ENCODE peak calls at places on chromosomes 3 and 15, in ten cellular contexts. T is ovary, Y is lower lobe of right lung, H is trophoblast cell, L is aorta, A is cardiac muscle cell, C is transverse colon, I is body of pancreas, Z is left ventricle myocardium inferior, V is testis. B is an unnamed sample. For H3K4me1, the result is how much of the 10 kb centered on the place peaks cover.

GRCh38 chr3:32239638-32240550 is 1.4 kb downstream of the CMTM8 start:
- DNase-seq in T (no peak), Y (no peak), H (peak), L (no peak), A (peak), C (peak), I (peak), Z (no peak), V (no peak), B (no peak)

GRCh38 chr15:39287322-39288195 is 293.3 kb upstream of the THBS1 start:
- DNase-seq in T (no peak), Y (no peak), H (peak), L (no peak), A (no peak), C (no peak), I (peak), Z (no peak), V (no peak), B (no peak)

GRCh38 chr15:35481992-35482391 is 64.0 kb downstream of the DPH6 start:
- DNase-seq in T (no peak), Y (no peak), H (peak), L (no peak), A (no peak), C (no peak), I (no peak), Z (no peak), V (no peak), B (no peak)

GRCh38 chr3:152466784-152467183 is 198.1 kb downstream of the MBNL1 start:
- DNase-seq in T (no peak), Y (no peak), H (peak), L (no peak), A (peak), C (no peak), I (no peak), Z (no peak), V (no peak), B (no peak)

GRCh38 chr3:81799403-81799802 is 38.0 kb upstream of the GBE1 start:
- DNase-seq in T (no peak), Y (no peak), H (no peak), L (no peak), A (peak), C (no peak), I (no peak), Z (no peak), V (no peak), B (no peak)

GRCh38 chr15:81182746-81183402 is 13.8 kb upstream of the IL16 start:
- DNase-seq in T (no peak), Y (no peak), H (no peak), L (peak), A (no peak), C (no peak), I (no peak), Z (no peak), V (peak), B (no peak)

GRCh38 chr15:65827065-65827464 is 35.0 kb upstream of the DENND4A start:
- DNase-seq in T (no peak), Y (no peak), H (peak), L (no peak), A (no peak), C (no peak), I (no peak), Z (no peak), V (no peak), B (no peak)

GRCh38 chr15:71103102-71103676 is 12.1 kb upstream of the THSD4 start:
- DNase-seq in T (no peak), Y (no peak), H (no peak), L (no peak), A (peak), C (peak), I (no peak), Z (peak), V (no peak), B (no peak)

GRCh38 chr3:188707396-188708288 is 464.1 kb upstream of the TPRG1 start:
- DNase-seq in T (no peak), Y (no peak), H (no peak), L (no peak), A (no peak), C (no peak), I (no peak), Z (no peak), V (no peak), B (no peak)

GRCh38 chr3:60053518-60054265 is 1003.9 kb upstream of the CFAP20DC start:
- DNase-seq in T (no peak), Y (no peak), H (no peak), L (no peak), A (no peak), C (no peak), I (no peak), Z (no peak), V (no peak), B (no peak)

GRCh38 chr15:40787344-40787841 is 17.6 kb downstream of the C15orf62 start:
- DNase-seq in T (no peak), Y (peak), H (peak), L (peak), A (no peak), C (peak), I (peak), Z (no peak), V (no peak), B (no peak)

GRCh38 chr3:63015614-63016016 is 140.4 kb upstream of the CADPS start:
- DNase-seq in T (no peak), Y (no peak), H (no peak), L (no peak), A (peak), C (no peak), I (no peak), Z (no peak), V (no peak), B (no peak)

GRCh38 chr15:69996321-69996720 is 101.4 kb downstream of the TLE3 start:
- DNase-seq in T (no peak), Y (no peak), H (no peak), L (no peak), A (no peak), C (no peak), I (no peak), Z (no peak), V (no peak), B (no peak)

GRCh38 chr15:72724028-72724427 is 38.0 kb downstream of the BBS4 start:
- DNase-seq in T (no peak), Y (no peak), H (no peak), L (no peak), A (no peak), C (no peak), I (no peak), Z (no peak), V (no peak), B (no peak)

GRCh38 chr15:43125095-43125661 is 8.2 kb upstream of the TMEM62 start:
- DNase-seq in T (no peak), Y (no peak), H (no peak), L (no peak), A (no peak), C (no peak), I (no peak), Z (no peak), V (no peak), B (no peak)

GRCh38 chr3:54831091-54831490 is 96.8 kb downstream of the LRTM1 start:
- DNase-seq in T (no peak), Y (no peak), H (no peak), L (no peak), A (no peak), C (no peak), I (no peak), Z (no peak), V (no peak), B (no peak)

GRCh38 chr3:145951431-145951830 is 209.6 kb downstream of the PLOD2 start:
- DNase-seq in T (no peak), Y (no peak), H (no peak), L (no peak), A (no peak), C (no peak), I (no peak), Z (no peak), V (no peak), B (no peak)

GRCh38 chr15:34691024-34691423 is 63.8 kb downstream of the GJD2 start:
- DNase-seq in T (no peak), Y (no peak), H (no peak), L (no peak), A (no peak), C (no peak), I (no peak), Z (no peak), V (no peak), B (no peak)

DNA sequence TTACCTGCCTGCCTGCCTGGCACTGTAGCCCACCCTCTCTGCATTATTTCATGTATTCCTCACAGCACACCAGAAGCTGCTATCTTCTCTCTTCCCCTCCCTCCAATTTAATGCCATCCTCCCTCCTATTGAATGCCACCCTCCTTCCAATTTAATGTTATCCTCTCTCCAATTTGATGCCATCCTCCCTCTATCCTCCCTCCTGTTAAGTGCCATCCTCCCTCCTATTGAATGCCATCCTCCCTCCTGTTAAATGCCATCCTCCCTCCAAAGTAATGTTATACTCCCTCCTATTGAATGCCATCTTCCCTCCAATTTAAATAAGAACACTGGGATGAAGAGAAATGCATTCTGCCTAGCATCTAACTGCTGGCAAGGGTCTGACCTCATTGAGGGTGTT is 11.1 kb downstream of the ATP10A start:
- DNase-seq in T (no peak), Y (no peak), H (no peak), L (no peak), A (no peak), C (no peak), I (no peak), Z (no peak), V (no peak), B (no peak)
- H3K4me1 ChIP-seq in T (under half), Y (under half), H (under half), L (under half), A (under half), C (under half), I (under half), Z (under half), V (under half), B (under half)

DNA sequence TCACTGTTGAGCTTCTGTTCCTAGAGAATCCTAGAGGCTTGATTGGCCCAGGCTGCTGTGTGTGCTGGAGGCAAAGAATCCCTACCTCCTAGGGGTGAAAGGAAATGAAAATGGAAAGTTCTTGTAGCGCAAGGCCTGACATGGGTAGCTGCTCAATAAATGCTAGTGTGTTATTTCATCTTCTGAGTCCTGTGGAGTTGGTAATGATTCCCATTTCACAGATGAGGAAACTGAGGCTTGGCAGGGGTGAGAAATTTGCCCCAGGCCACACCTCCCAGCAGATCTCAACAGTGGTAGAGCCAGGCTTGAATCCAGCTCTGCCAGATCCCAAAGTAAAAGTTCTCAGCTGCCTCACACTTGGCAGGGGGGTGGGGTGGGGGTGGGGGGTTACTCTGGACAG is 26.1 kb downstream of the HDAC11 start:
- DNase-seq in T (no peak), Y (no peak), H (no peak), L (no peak), A (no peak), C (no peak), I (no peak), Z (no peak), V (no peak), B (no peak)
- H3K4me3 ChIP-seq in T (no peak), Y (no peak), H (no peak), L (no peak), A (no peak), C (no peak), I (no peak), Z (no peak), V (no peak), B (no peak)

DNA sequence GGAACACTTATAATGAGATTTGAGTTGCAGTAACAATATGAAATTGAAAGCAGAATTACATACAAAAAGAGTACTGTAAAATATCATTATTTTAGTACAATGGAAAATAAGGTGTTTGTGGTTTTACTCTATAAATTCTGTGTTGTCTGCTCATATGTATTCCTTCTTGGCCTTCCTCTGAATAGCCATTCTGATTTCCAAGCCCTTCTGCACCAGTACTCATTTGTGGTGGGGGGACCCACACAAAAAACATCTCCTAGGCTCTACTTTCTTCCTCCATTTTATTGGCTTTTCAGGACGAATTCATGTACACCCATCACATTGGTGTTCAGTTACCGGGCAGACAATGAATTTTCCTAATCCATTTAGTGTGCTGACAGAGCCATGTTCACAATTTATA is 338.2 kb downstream of the ERC2 start:
- DNase-seq in T (no peak), Y (no peak), H (no peak), L (no peak), A (no peak), C (no peak), I (no peak), Z (no peak), V (no peak), B (no peak)
- H3K4me1 ChIP-seq in T (under half), Y (under half), H (under half), L (under half), A (under half), C (under half), I (under half), Z (under half), V (under half), B (under half)

GRCh38 chr3:187639912-187640822 is 30.0 kb downstream of the SST start:
- DNase-seq in T (no peak), Y (no peak), H (no peak), L (no peak), A (no peak), C (no peak), I (no peak), Z (no peak), V (no peak), B (no peak)

GRCh38 chr3:187641319-187641976 is 28.7 kb downstream of the SST start:
- DNase-seq in T (no peak), Y (no peak), H (no peak), L (no peak), A (no peak), C (no peak), I (no peak), Z (no peak), V (no peak), B (no peak)

GRCh38 chr3:187640823-187641135 is 29.4 kb downstream of the SST start:
- DNase-seq in T (no peak), Y (no peak), H (no peak), L (no peak), A (no peak), C (no peak), I (no peak), Z (no peak), V (no peak), B (no peak)

GRCh38 chr3:187636528-187636927 is 33.7 kb downstream of the SST start:
- DNase-seq in T (no peak), Y (no peak), H (no peak), L (no peak), A (no peak), C (no peak), I (no peak), Z (no peak), V (no peak), B (no peak)
- H3K4me3 ChIP-seq in T (no peak), Y (no peak), H (no peak), L (no peak), A (no peak), C (no peak), I (no peak), Z (no peak), V (no peak), B (no peak)

DNA sequence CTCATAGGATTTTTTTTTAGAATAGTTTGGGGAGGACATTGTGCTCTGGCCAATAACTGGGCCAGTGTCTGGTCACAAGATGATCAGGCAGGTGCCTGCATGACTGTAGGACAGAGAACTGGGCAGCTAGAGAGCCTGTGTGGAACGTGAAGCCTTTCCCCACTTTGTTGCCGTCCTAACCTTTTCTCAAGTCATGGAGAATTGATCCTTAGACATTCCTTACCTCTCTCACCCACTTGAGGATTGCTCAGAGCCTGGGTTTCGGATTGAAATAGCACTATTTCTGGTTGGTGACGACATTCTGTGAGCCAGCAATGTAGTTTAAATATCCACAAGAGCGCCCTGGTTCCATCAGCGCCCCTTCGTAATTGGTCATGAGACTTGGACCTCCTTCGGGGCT is 138.4 kb downstream of the IGF1R start:
- DNase-seq in T (no peak), Y (no peak), H (no peak), L (no peak), A (no peak), C (no peak), I (no peak), Z (no peak), V (no peak), B (no peak)
- H3K4me1 ChIP-seq in T (under half), Y (under half), H (under half), L (under half), A (under half), C (half or more), I (half or more), Z (half or more), V (under half), B (under half)

DNA sequence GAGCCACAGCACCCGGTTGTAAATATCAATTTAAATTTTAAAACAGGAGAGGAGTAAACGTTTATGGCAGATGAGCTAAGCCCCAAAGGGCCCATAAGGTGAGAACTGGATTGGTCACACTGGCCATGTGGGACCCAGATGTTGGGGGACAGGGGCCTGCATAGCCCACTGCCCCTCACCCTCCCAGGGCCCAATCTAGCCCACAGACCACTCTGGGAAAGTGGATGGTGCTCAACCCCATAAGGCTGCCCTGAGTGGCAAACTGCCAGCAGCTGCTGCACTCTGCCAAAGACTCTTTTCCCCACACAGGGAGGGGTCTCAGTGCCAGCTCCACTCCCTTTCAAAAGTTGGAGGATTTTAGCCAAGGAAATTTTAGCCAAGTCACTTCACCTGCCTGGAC is 42.5 kb downstream of the CCDC12 start:
- DNase-seq in T (no peak), Y (peak), H (no peak), L (peak), A (no peak), C (no peak), I (peak), Z (no peak), V (no peak), B (no peak)
- H3K4me3 ChIP-seq in T (no peak), Y (no peak), H (no peak), L (no peak), A (no peak), C (no peak), I (no peak), Z (no peak), V (no peak), B (no peak)

GRCh38 chr3:64207289-64208086 is 17.8 kb downstream of the PRICKLE2 start:
- DNase-seq in T (no peak), Y (no peak), H (no peak), L (no peak), A (peak), C (no peak), I (no peak), Z (peak), V (peak), B (no peak)
- H3K4me1 ChIP-seq in T (under half), Y (under half), H (under half), L (under half), A (under half), C (under half), I (under half), Z (under half), V (under half), B (under half)

B was measured in uterus.